ENCODE peak calls at places on chromosomes 3 and 15, in five cellular contexts. One of them, this sample, is unnamed.

GRCh38 chr3:22175899-22176298 is 424.9 kb upstream of the ZNF385D start:
- DNase-seq in fibroblast of lung: peak
- DNase-seq in AG04450: no peak
- DNase-seq in foreskin keratinocyte: no peak
- DNase-seq in cardiac muscle cell: no peak
- DNase-seq in this sample: no peak

GRCh38 chr3:99248130-99248529 is 346.6 kb upstream of the DCBLD2 start:
- DNase-seq in fibroblast of lung: no peak
- DNase-seq in AG04450: no peak
- DNase-seq in foreskin keratinocyte: no peak
- DNase-seq in cardiac muscle cell: no peak
- DNase-seq in this sample: no peak

GRCh38 chr3:150317469-150317868 is 90.6 kb upstream of the TSC22D2 start:
- DNase-seq in fibroblast of lung: no peak
- DNase-seq in AG04450: no peak
- DNase-seq in foreskin keratinocyte: no peak
- DNase-seq in cardiac muscle cell: no peak
- DNase-seq in this sample: no peak

GRCh38 chr3:110343376-110343775 is 728.2 kb upstream of the NECTIN3 start:
- DNase-seq in fibroblast of lung: no peak
- DNase-seq in AG04450: no peak
- DNase-seq in foreskin keratinocyte: peak
- DNase-seq in cardiac muscle cell: peak
- DNase-seq in this sample: peak

GRCh38 chr15:66827039-66827697 is 125.1 kb downstream of the SMAD6 start:
- DNase-seq in fibroblast of lung: no peak
- DNase-seq in AG04450: no peak
- DNase-seq in foreskin keratinocyte: no peak
- DNase-seq in cardiac muscle cell: no peak
- DNase-seq in this sample: no peak

GRCh38 chr3:123412811-123413588 is 35.9 kb downstream of the ADCY5 start:
- DNase-seq in fibroblast of lung: no peak
- DNase-seq in AG04450: no peak
- DNase-seq in foreskin keratinocyte: no peak
- DNase-seq in cardiac muscle cell: no peak
- DNase-seq in this sample: no peak

GRCh38 chr15:75455982-75456531 is 4.6 kb upstream of the SIN3A start:
- DNase-seq in fibroblast of lung: peak
- DNase-seq in AG04450: peak
- DNase-seq in foreskin keratinocyte: peak
- DNase-seq in cardiac muscle cell: peak
- DNase-seq in this sample: no peak

GRCh38 chr3:5054098-5054497 is 68.0 kb upstream of the ARL8B start:
- DNase-seq in fibroblast of lung: no peak
- DNase-seq in AG04450: no peak
- DNase-seq in foreskin keratinocyte: no peak
- DNase-seq in cardiac muscle cell: no peak
- DNase-seq in this sample: no peak

GRCh38 chr15:77160562-77161481 is 89.9 kb upstream of the TSPAN3 start:
- DNase-seq in fibroblast of lung: no peak
- DNase-seq in AG04450: no peak
- DNase-seq in foreskin keratinocyte: no peak
- DNase-seq in cardiac muscle cell: no peak
- DNase-seq in this sample: peak

GRCh38 chr15:33915571-33916407 is 52.5 kb upstream of the CHRM5 start:
- DNase-seq in fibroblast of lung: no peak
- DNase-seq in AG04450: no peak
- DNase-seq in foreskin keratinocyte: no peak
- DNase-seq in cardiac muscle cell: no peak
- DNase-seq in this sample: no peak

GRCh38 chr3:176948123-176948522 is 249.2 kb downstream of the TBL1XR1 start:
- DNase-seq in fibroblast of lung: no peak
- DNase-seq in AG04450: no peak
- DNase-seq in foreskin keratinocyte: no peak
- DNase-seq in cardiac muscle cell: no peak
- DNase-seq in this sample: no peak

GRCh38 chr15:22951381-22952280 is 28.5 kb downstream of the CYFIP1 start:
- DNase-seq in fibroblast of lung: peak
- DNase-seq in AG04450: no peak
- DNase-seq in foreskin keratinocyte: no peak
- DNase-seq in cardiac muscle cell: no peak
- DNase-seq in this sample: peak

GRCh38 chr3:61943975-61944374 is 382.6 kb downstream of the PTPRG start:
- DNase-seq in fibroblast of lung: no peak
- DNase-seq in AG04450: no peak
- DNase-seq in foreskin keratinocyte: no peak
- DNase-seq in cardiac muscle cell: no peak
- DNase-seq in this sample: no peak

GRCh38 chr15:66008920-66009572 is 139.8 kb downstream of the RAB11A start:
- DNase-seq in fibroblast of lung: no peak
- DNase-seq in AG04450: no peak
- DNase-seq in foreskin keratinocyte: no peak
- DNase-seq in cardiac muscle cell: no peak
- DNase-seq in this sample: peak

GRCh38 chr15:78564743-78565096 is 600 bp upstream of the CHRNA5 start:
- DNase-seq in fibroblast of lung: no peak
- DNase-seq in AG04450: no peak
- DNase-seq in foreskin keratinocyte: no peak
- DNase-seq in cardiac muscle cell: no peak
- DNase-seq in this sample: no peak

GRCh38 chr15:34783986-34784385 is 11.4 kb downstream of the ACTC1 start:
- DNase-seq in fibroblast of lung: no peak
- DNase-seq in AG04450: no peak
- DNase-seq in foreskin keratinocyte: no peak
- DNase-seq in cardiac muscle cell: no peak
- DNase-seq in this sample: no peak

GRCh38 chr3:197328198-197328597 is 29.8 kb upstream of the DLG1 start:
- DNase-seq in fibroblast of lung: no peak
- DNase-seq in AG04450: no peak
- DNase-seq in foreskin keratinocyte: no peak
- DNase-seq in cardiac muscle cell: no peak
- DNase-seq in this sample: no peak

GRCh38 chr15:74781673-74782595 is at the start of gene CSK:
- DNase-seq in fibroblast of lung: peak
- DNase-seq in AG04450: no peak
- DNase-seq in foreskin keratinocyte: no peak
- DNase-seq in cardiac muscle cell: peak
- DNase-seq in this sample: peak

GRCh38 chr3:78023257-78023656 is 983.4 kb downstream of the ROBO2 start:
- DNase-seq in fibroblast of lung: no peak
- DNase-seq in AG04450: no peak
- DNase-seq in foreskin keratinocyte: no peak
- DNase-seq in cardiac muscle cell: no peak
- DNase-seq in this sample: no peak

GRCh38 chr3:127455541-127456450 is 134.7 kb downstream of the TPRA1 start:
- DNase-seq in fibroblast of lung: peak
- DNase-seq in AG04450: no peak
- DNase-seq in foreskin keratinocyte: peak
- DNase-seq in cardiac muscle cell: peak
- DNase-seq in this sample: peak

GRCh38 chr3:37702478-37703154 is 159.1 kb upstream of the CTDSPL start:
- DNase-seq in fibroblast of lung: no peak
- DNase-seq in AG04450: no peak
- DNase-seq in foreskin keratinocyte: no peak
- DNase-seq in cardiac muscle cell: no peak
- DNase-seq in this sample: no peak

GRCh38 chr3:12663311-12663935 is 494 bp downstream of the RAF1 start:
- DNase-seq in fibroblast of lung: peak
- DNase-seq in AG04450: no peak
- DNase-seq in foreskin keratinocyte: no peak
- DNase-seq in cardiac muscle cell: peak
- DNase-seq in this sample: peak

GRCh38 chr15:89002281-89002761 is 85.9 kb upstream of the ABHD2 start:
- DNase-seq in fibroblast of lung: peak
- DNase-seq in AG04450: peak
- DNase-seq in foreskin keratinocyte: no peak
- DNase-seq in cardiac muscle cell: peak
- DNase-seq in this sample: no peak

GRCh38 chr15:44550256-44550655 is 13.3 kb downstream of the EIF3J start:
- DNase-seq in fibroblast of lung: peak
- DNase-seq in AG04450: no peak
- DNase-seq in foreskin keratinocyte: no peak
- DNase-seq in cardiac muscle cell: no peak
- DNase-seq in this sample: no peak

GRCh38 chr15:44550734-44551133 is 13.8 kb downstream of the EIF3J start:
- DNase-seq in fibroblast of lung: no peak
- DNase-seq in AG04450: no peak
- DNase-seq in foreskin keratinocyte: no peak
- DNase-seq in cardiac muscle cell: no peak
- DNase-seq in this sample: no peak

GRCh38 chr15:44541282-44541958 is 4.5 kb downstream of the EIF3J start:
- DNase-seq in fibroblast of lung: peak
- DNase-seq in AG04450: peak
- DNase-seq in foreskin keratinocyte: peak
- DNase-seq in cardiac muscle cell: no peak
- DNase-seq in this sample: peak

DNA sequence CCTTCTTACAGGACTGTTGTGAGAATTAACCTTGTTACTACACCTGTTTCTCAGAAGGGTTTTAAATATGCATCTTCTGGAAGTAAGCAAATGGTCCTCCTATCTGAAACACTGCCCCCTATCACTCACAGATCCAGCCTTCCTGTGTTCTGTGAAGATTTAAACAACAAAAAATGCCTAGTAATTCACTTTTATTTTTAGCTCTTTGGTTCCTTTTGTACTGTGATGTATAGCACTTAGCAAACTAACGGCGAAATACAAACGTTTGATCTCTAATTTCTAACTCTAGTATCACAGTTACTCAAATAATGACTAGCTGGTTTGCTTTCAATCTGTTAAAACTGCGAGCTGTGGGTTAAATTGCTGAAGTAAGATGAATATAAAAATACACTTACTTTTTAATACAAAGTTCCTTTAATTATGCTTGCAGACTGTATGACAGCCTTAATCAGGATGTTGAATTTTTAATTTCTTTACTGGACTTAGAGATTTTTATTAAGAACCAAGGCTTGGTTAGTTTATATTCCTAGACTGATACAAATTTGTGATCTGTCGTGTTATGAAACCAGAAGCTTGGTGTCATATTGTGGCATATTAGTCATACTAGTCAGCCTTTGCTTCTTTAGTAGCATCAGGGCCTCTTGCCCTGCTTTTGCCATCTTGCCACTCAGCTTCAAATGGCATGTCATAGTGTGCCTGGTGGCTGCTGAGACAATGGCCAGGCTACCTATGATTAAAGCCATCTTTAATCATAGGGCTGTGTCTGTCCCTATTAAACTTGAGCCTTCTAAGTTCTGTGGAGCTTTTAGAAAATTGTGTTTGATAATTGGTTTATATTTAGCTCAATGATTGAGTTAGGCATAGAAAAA is 9.2 kb downstream of the EIF3J start:
- DNase-seq in fibroblast of lung: peak
- DNase-seq in AG04450: no peak
- DNase-seq in foreskin keratinocyte: no peak
- DNase-seq in cardiac muscle cell: no peak
- DNase-seq in this sample: no peak
- TF ChIP-seq CTCF in fibroblast of lung: peak
- TF ChIP-seq CTCF in AG04450: peak
- TF ChIP-seq CTCF in foreskin keratinocyte: peak
- TF ChIP-seq CTCF in cardiac muscle cell: peak
- TF ChIP-seq CTCF in this sample: peak

DNA sequence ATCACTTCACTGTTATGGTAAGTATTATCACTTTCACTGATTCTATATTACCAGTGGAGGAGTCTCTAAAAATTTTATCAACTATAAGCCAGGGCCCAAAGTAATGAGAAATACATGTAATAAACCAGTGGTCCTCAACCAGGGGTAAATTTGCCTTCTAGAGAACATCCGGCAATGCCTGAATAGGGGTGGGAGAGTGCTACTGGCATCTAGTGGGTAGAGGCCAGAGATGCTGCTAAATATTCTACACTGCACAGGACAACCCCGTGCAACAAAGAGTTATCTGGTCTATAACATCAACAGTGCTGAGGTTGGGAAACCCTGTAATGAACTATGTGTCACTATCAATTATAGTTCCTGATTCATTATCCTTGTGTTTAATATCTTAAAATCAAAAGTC is 2.2 kb downstream of the LYSMD2 start:
- DNase-seq in fibroblast of lung: no peak
- DNase-seq in AG04450: no peak
- DNase-seq in foreskin keratinocyte: no peak
- DNase-seq in cardiac muscle cell: no peak
- DNase-seq in this sample: no peak
- H3K27ac ChIP-seq in fibroblast of lung: no peak
- H3K27ac ChIP-seq in AG04450: no peak
- H3K27ac ChIP-seq in foreskin keratinocyte: no peak
- H3K27ac ChIP-seq in cardiac muscle cell: no peak
- H3K27ac ChIP-seq in this sample: no peak

GRCh38 chr3:136947477-136947876 is 10.3 kb upstream of the IL20RB start:
- DNase-seq in fibroblast of lung: no peak
- DNase-seq in AG04450: no peak
- DNase-seq in foreskin keratinocyte: no peak
- DNase-seq in cardiac muscle cell: no peak
- DNase-seq in this sample: no peak

GRCh38 chr3:136952292-136952691 is 5.5 kb upstream of the IL20RB start:
- DNase-seq in fibroblast of lung: peak
- DNase-seq in AG04450: peak
- DNase-seq in foreskin keratinocyte: peak
- DNase-seq in cardiac muscle cell: no peak
- DNase-seq in this sample: peak

GRCh38 chr3:136950583-136950982 is 7.2 kb upstream of the IL20RB start:
- DNase-seq in fibroblast of lung: no peak
- DNase-seq in AG04450: no peak
- DNase-seq in foreskin keratinocyte: no peak
- DNase-seq in cardiac muscle cell: no peak
- DNase-seq in this sample: no peak

GRCh38 chr3:136949146-136949545 is 8.6 kb upstream of the IL20RB start:
- DNase-seq in fibroblast of lung: no peak
- DNase-seq in AG04450: no peak
- DNase-seq in foreskin keratinocyte: no peak
- DNase-seq in cardiac muscle cell: no peak
- DNase-seq in this sample: no peak

GRCh38 chr3:136949708-136950107 is 8.1 kb upstream of the IL20RB start:
- DNase-seq in fibroblast of lung: peak
- DNase-seq in AG04450: no peak
- DNase-seq in foreskin keratinocyte: no peak
- DNase-seq in cardiac muscle cell: no peak
- DNase-seq in this sample: no peak
- TF ChIP-seq CTCF in fibroblast of lung: peak
- TF ChIP-seq CTCF in AG04450: peak
- TF ChIP-seq CTCF in foreskin keratinocyte: peak
- TF ChIP-seq CTCF in cardiac muscle cell: no peak
- TF ChIP-seq CTCF in this sample: peak

DNA sequence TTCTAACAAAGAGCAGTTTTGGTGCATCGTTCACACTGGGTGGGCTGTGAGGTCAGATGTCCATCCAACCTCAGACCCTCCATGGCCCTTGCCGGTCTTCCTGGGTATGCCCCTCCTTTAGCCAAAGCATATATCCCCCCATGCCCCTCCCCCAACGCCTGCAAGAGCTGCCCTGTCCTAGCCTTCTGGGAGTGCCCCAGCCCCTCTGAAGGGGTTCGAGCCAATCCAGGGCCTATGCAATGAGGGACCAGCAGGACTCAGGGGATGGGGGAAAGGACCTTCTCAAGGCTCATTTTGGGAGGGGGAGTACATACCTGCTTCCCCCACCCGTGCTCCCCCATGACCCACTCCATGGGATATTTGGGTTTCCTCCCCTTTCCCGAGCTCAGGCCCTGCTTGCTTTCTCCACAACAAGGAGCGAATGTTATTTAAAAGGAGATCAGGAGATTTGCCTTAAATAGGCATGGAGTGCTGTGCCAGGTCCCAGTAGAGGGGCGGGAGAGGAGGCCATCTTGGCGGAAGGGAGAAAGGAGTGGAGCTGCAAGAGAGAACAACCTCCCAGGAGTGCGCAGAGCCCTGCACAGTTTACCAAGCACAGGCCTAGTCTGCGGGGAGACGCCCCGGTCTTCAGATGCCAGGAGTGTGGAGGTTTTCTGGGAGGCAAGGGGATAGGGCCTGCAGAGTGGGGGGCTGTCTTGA is 18.2 kb downstream of the PIF1 start:
- DNase-seq in fibroblast of lung: no peak
- DNase-seq in AG04450: no peak
- DNase-seq in foreskin keratinocyte: no peak
- DNase-seq in cardiac muscle cell: peak
- DNase-seq in this sample: no peak
- H3K27ac ChIP-seq in fibroblast of lung: no peak
- H3K27ac ChIP-seq in AG04450: no peak
- H3K27ac ChIP-seq in foreskin keratinocyte: no peak
- H3K27ac ChIP-seq in cardiac muscle cell: peak
- H3K27ac ChIP-seq in this sample: no peak

This sample was measured in RWPE1.